ENCODE peak calls at places on chromosomes 11 and 22, in eight cellular contexts. One of them, this sample, is unnamed.
A peak's percentile ranks its signal among the peaks of the same experiment; 100 is the strongest.

GRCh38 chr11:64296236-64296635 is 3.9 kb upstream of the CATSPERZ start:
- DNase-seq in activated CD8-positive, alpha-beta memory T cell treated with anti-CD3 and anti-CD28 coated beads for 1 hour: no peak
- DNase-seq in astrocyte of the cerebellum: no peak
- DNase-seq in NCI-H1417: no peak
- DNase-seq in endothelial cell: no peak
- DNase-seq in frontal cortex: no peak
- DNase-seq in cardiac septum: no peak
- DNase-seq in suprapubic skin: no peak
- DNase-seq in this sample: no peak

GRCh38 chr11:12581923-12582322 is 92.3 kb upstream of the TEAD1 start:
- DNase-seq in endothelial cell: no peak
- DNase-seq in activated CD8-positive, alpha-beta memory T cell treated with anti-CD3 and anti-CD28 coated beads for 1 hour: no peak
- DNase-seq in suprapubic skin: no peak
- DNase-seq in NCI-H1417: peak; percentile 61
- DNase-seq in cardiac septum: no peak
- DNase-seq in frontal cortex: no peak
- DNase-seq in astrocyte of the cerebellum: peak; percentile 37
- DNase-seq in this sample: no peak

GRCh38 chr11:13335319-13335718 is 57.7 kb downstream of the BMAL1 start:
- DNase-seq in NCI-H1417: peak; percentile 67
- DNase-seq in cardiac septum: no peak
- DNase-seq in endothelial cell: peak; percentile 73
- DNase-seq in astrocyte of the cerebellum: no peak
- DNase-seq in frontal cortex: no peak
- DNase-seq in suprapubic skin: peak; percentile 82
- DNase-seq in activated CD8-positive, alpha-beta memory T cell treated with anti-CD3 and anti-CD28 coated beads for 1 hour: peak; percentile 48
- DNase-seq in this sample: peak; percentile 12

GRCh38 chr11:78379039-78379670 is 38.5 kb downstream of the GAB2 start:
- DNase-seq in activated CD8-positive, alpha-beta memory T cell treated with anti-CD3 and anti-CD28 coated beads for 1 hour: no peak
- DNase-seq in NCI-H1417: no peak
- DNase-seq in frontal cortex: no peak
- DNase-seq in suprapubic skin: no peak
- DNase-seq in endothelial cell: no peak
- DNase-seq in astrocyte of the cerebellum: no peak
- DNase-seq in cardiac septum: no peak
- DNase-seq in this sample: no peak

GRCh38 chr22:50200333-50201190 is at the start of gene SELENOO:
- DNase-seq in activated CD8-positive, alpha-beta memory T cell treated with anti-CD3 and anti-CD28 coated beads for 1 hour: peak; percentile 72
- DNase-seq in frontal cortex: peak; percentile 100
- DNase-seq in astrocyte of the cerebellum: peak; percentile 48
- DNase-seq in cardiac septum: peak; percentile 95
- DNase-seq in suprapubic skin: peak; percentile 95
- DNase-seq in endothelial cell: peak; percentile 92
- DNase-seq in NCI-H1417: peak; percentile 82
- DNase-seq in this sample: peak; percentile 95

GRCh38 chr11:91104237-91104636 is 881.4 kb upstream of the CHORDC1 start:
- DNase-seq in astrocyte of the cerebellum: peak; percentile 43
- DNase-seq in activated CD8-positive, alpha-beta memory T cell treated with anti-CD3 and anti-CD28 coated beads for 1 hour: no peak
- DNase-seq in endothelial cell: no peak
- DNase-seq in frontal cortex: no peak
- DNase-seq in NCI-H1417: no peak
- DNase-seq in suprapubic skin: no peak
- DNase-seq in cardiac septum: no peak
- DNase-seq in this sample: no peak

GRCh38 chr11:1754376-1755150 is 4.2 kb upstream of the IFITM10 start:
- DNase-seq in suprapubic skin: no peak
- DNase-seq in activated CD8-positive, alpha-beta memory T cell treated with anti-CD3 and anti-CD28 coated beads for 1 hour: no peak
- DNase-seq in astrocyte of the cerebellum: no peak
- DNase-seq in cardiac septum: no peak
- DNase-seq in frontal cortex: no peak
- DNase-seq in NCI-H1417: no peak
- DNase-seq in endothelial cell: no peak
- DNase-seq in this sample: no peak

GRCh38 chr22:28939394-28939793 is 56.0 kb downstream of the ZNRF3 start:
- DNase-seq in suprapubic skin: no peak
- DNase-seq in cardiac septum: no peak
- DNase-seq in astrocyte of the cerebellum: no peak
- DNase-seq in activated CD8-positive, alpha-beta memory T cell treated with anti-CD3 and anti-CD28 coated beads for 1 hour: no peak
- DNase-seq in frontal cortex: no peak
- DNase-seq in NCI-H1417: no peak
- DNase-seq in endothelial cell: no peak
- DNase-seq in this sample: no peak

This sample was measured in amygdala.